ENCODE peak calls at places on chromosome 19, in ten cellular contexts. U, M, K, Q, H, D, F, B, V and L are unnamed samples.

GRCh38 chr19:8308891-8309291 is 733 bp upstream of the CD320 start:
- DNase-seq in D (no peak), K (peak; percentile 9), F (peak; percentile 23), V (no peak), U (no peak), Q (no peak), M (no peak), H (no peak), B (no peak), L (peak; percentile 30)

GRCh38 chr19:43465468-43466120 is at the start of gene LYPD3:
- DNase-seq in M (peak; percentile 89), D (peak; percentile 64), K (no peak), B (no peak), H (peak; percentile 93), U (no peak), Q (no peak), V (peak; percentile 38), F (peak; percentile 53), L (no peak)

GRCh38 chr19:23098988-23099387 is 17.8 kb upstream of the ZNF730 start:
- DNase-seq in Q (peak; percentile 10), V (no peak), H (no peak), B (no peak), U (no peak), K (no peak), M (no peak), F (no peak), D (no peak), L (no peak)

GRCh38 chr19:2097330-2098327 is 914 bp downstream of the IZUMO4 start:
- DNase-seq in M (no peak), D (peak; percentile 36), H (no peak), K (no peak), V (no peak), B (peak; percentile 32), Q (no peak), F (no peak), U (no peak), L (no peak)

GRCh38 chr19:18966304-18966703 is 25.3 kb upstream of the HOMER3 start:
- DNase-seq in K (no peak), M (no peak), H (peak; percentile 8), B (no peak), D (no peak), Q (no peak), F (no peak), U (no peak), V (no peak), L (no peak)

GRCh38 chr19:38526430-38526829 is 91.3 kb downstream of the MAP4K1 start:
- DNase-seq in K (no peak), H (no peak), M (no peak), Q (no peak), V (no peak), F (no peak), U (no peak), B (no peak), D (no peak), L (no peak)

GRCh38 chr19:50512999-50513745 is 541 bp downstream of the ASPDH start:
- DNase-seq in M (no peak), H (no peak), V (no peak), K (no peak), U (no peak), Q (no peak), D (no peak), F (no peak), B (no peak), L (peak; percentile 22)

GRCh38 chr19:17719730-17720486 is 628 bp downstream of the MAP1S start:
- DNase-seq in F (peak; percentile 60), U (peak; percentile 79), M (peak; percentile 52), D (peak; percentile 65), H (peak; percentile 34), B (no peak), V (peak; percentile 66), Q (no peak), K (no peak), L (peak; percentile 73)

GRCh38 chr19:46453661-46454060 is 17.7 kb downstream of the PNMA8A start:
- DNase-seq in B (peak; percentile 10), Q (no peak), M (peak; percentile 84), V (no peak), F (no peak), U (no peak), K (no peak), D (no peak), H (no peak), L (no peak)

GRCh38 chr19:46454244-46454643 is 17.1 kb downstream of the PNMA8A start:
- DNase-seq in K (no peak), U (no peak), H (no peak), Q (no peak), V (no peak), F (no peak), B (no peak), M (no peak), D (no peak), L (no peak)

GRCh38 chr19:46448601-46449000 is 19.9 kb upstream of the PNMA8C start:
- DNase-seq in M (peak; percentile 60), B (no peak), F (no peak), H (no peak), V (no peak), D (no peak), K (no peak), U (no peak), Q (no peak), L (no peak)

GRCh38 chr19:46447824-46448223 is 19.1 kb upstream of the PNMA8C start:
- DNase-seq in Q (no peak), K (peak; percentile 46), M (no peak), V (no peak), H (no peak), U (no peak), B (peak; percentile 8), F (no peak), D (no peak), L (no peak)

DNA sequence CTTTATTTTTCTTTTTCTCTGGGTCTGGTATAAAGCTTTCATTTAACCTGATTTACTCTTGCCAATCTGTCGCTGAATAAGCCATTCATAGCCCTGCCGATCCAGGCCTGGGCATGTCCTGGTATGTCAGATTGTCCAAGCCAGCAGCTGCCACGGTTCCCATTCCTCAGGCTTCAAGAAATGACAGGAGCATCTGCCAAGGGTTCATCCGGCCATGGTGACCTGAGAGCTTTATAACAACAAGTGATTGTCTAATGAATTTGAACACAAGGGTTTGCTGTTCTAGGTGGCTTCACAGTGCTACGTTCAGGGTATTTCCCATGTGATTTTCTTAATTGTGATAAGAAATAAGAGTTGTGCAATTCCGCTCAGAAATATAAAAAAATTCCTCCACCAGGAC is 20.0 kb downstream of the PNMA8A start:
- DNase-seq in D (no peak), B (no peak), Q (no peak), F (no peak), M (peak; percentile 91), H (no peak), K (no peak), V (no peak), U (no peak), L (no peak)
- H3K27ac ChIP-seq in D (no peak overlapping the region), B (peak overlapping the region; percentile 58), Q (no peak overlapping the region), F (no peak overlapping the region), M (peak overlapping the region; percentile 22), H (no peak overlapping the region), K (peak overlapping the region; percentile 36), V (no peak overlapping the region), U (no peak overlapping the region), L (no peak overlapping the region)

DNA sequence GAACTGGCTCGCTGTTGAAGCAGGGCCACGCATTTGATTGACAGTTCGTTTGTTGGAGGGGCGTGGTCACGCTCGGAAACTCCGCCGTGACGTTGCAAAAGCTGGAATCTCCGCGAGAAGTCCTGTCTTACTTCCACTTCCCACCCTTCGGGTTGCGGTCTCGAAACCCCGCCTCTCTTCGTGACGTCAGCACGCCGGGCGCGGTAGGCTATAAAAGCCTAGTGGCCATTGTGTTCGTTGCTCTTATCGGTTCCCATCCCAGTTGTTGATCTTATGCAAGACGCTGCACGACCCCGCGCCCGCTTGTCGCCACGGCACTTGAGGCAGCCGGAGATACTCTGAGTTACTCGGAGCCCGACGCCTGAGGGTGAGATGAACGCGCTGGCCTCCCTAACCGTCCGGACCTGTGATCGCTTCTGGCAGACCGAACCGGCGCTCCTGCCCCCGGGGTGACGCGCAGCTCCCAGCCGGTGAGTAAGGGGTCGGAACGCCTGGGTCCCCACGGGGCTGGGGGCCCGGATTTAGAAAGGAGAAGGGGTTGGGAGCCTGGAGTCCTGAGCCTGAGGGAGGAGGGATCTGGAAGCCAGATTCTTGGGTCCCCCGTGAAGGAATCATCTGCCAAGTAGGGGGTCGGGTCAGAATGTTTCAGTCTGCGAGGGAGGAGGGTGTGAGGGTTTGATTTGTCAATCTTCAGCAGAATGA is at the start of gene PPP1R15A:
- DNase-seq in K (peak; percentile 98), Q (peak; percentile 98), V (peak; percentile 91), D (peak; percentile 99), F (peak; percentile 99), U (peak; percentile 97), B (peak; percentile 96), M (peak; percentile 99), H (peak; percentile 98), L (peak; percentile 97)
- TF ChIP-seq CTCF in K (peak; percentile 37), Q (no peak), V (no peak), D (peak; percentile 54), F (no peak), U (no peak), B (peak; percentile 44), M (peak; percentile 74), H (no peak), L (peak; percentile 15)

GRCh38 chr19:35317464-35318043 is 11.4 kb upstream of the CD22 start:
- DNase-seq in M (no peak), H (no peak), U (no peak), B (peak; percentile 44), F (no peak), Q (no peak), K (no peak), D (no peak), V (no peak), L (no peak)

GRCh38 chr19:35318679-35319448 is 10.1 kb upstream of the CD22 start:
- DNase-seq in H (peak; percentile 93), U (no peak), B (peak; percentile 62), D (peak; percentile 16), K (peak; percentile 40), F (peak; percentile 32), V (peak; percentile 50), M (peak; percentile 85), Q (peak; percentile 49), L (peak; percentile 83)

GRCh38 chr19:35320285-35320706 is 8.7 kb upstream of the CD22 start:
- DNase-seq in F (no peak), V (no peak), M (no peak), H (no peak), D (no peak), K (no peak), B (no peak), U (no peak), Q (no peak), L (no peak)

GRCh38 chr19:35316560-35316959 is 12.4 kb upstream of the CD22 start:
- DNase-seq in H (no peak), Q (no peak), V (no peak), K (no peak), M (no peak), D (no peak), B (no peak), F (no peak), U (no peak), L (no peak)

GRCh38 chr19:35322014-35322413 is 7.0 kb upstream of the CD22 start:
- DNase-seq in K (no peak), H (no peak), F (no peak), Q (no peak), U (no peak), D (no peak), M (no peak), B (no peak), V (no peak), L (no peak)
- H3K4me3 ChIP-seq in K (no peak overlapping the region), H (no peak overlapping the region), F (no peak overlapping the region), Q (no peak overlapping the region), U (no peak overlapping the region), D (no peak overlapping the region), M (no peak overlapping the region), B (no peak overlapping the region), V (no peak overlapping the region), L (no peak overlapping the region)

GRCh38 chr19:55912916-55913315 is 19.2 kb downstream of the NLRP13 start:
- DNase-seq in U (no peak), D (no peak), F (no peak), B (no peak), M (no peak), V (no peak), K (no peak), H (no peak), Q (no peak), L (no peak)

GRCh38 chr19:55913643-55914268 is 18.4 kb downstream of the NLRP13 start:
- DNase-seq in K (no peak), D (no peak), U (peak; percentile 23), B (no peak), Q (no peak), H (peak; percentile 39), M (no peak), F (no peak), V (peak; percentile 15), L (no peak)

GRCh38 chr19:55907286-55907685 is 24.9 kb downstream of the NLRP13 start:
- DNase-seq in V (no peak), F (no peak), B (no peak), Q (no peak), U (no peak), M (no peak), K (no peak), D (no peak), H (no peak), L (no peak)

GRCh38 chr19:55907746-55908145 is 24.4 kb downstream of the NLRP13 start:
- DNase-seq in Q (no peak), B (no peak), U (no peak), F (no peak), M (no peak), D (no peak), V (no peak), K (no peak), H (no peak), L (no peak)

DNA sequence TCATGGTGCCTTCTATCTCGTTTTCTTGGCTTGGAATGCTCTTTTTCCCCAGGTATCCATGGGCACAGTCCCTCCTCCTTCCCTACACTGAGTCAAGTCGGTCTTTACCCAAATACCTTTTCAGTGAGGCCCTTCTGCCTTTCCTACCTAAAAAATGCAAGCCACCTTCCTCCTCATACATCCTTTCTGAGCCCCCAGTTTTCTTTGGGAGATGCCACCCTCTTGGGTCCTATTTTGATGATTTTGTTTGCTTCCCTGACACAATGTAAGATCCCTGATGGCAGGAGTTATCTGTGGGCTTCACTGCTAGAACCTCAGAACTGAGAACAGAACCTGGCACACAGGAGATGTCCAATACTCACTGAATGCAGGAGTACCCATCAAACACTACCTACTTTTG is 22.3 kb downstream of the NLRP13 start:
- DNase-seq in H (no peak), U (no peak), D (no peak), B (no peak), F (no peak), K (no peak), V (no peak), M (no peak), Q (no peak), L (no peak)
- H3K27ac ChIP-seq in H (no peak overlapping the region), U (no peak overlapping the region), D (no peak overlapping the region), B (no peak overlapping the region), F (no peak overlapping the region), K (no peak overlapping the region), V (no peak overlapping the region), M (no peak overlapping the region), Q (no peak overlapping the region), L (no peak overlapping the region)